ENCODE peak calls at places on chromosomes 12 and 14, in four cellular contexts. O, W, S and U are unnamed samples.

GRCh38 chr12:113803829-113804140 is 162.3 kb downstream of the RBM19 start:
- DNase-seq in O (no peak), W (no peak), S (no peak), U (no peak)

GRCh38 chr14:75340921-75341320 is 62.3 kb downstream of the FOS start:
- DNase-seq in O (no peak), W (no peak), S (peak), U (no peak)

GRCh38 chr14:103801459-103801858 is 45.9 kb downstream of the PPP1R13B start:
- DNase-seq in O (peak), W (no peak), S (no peak), U (no peak)

GRCh38 chr12:86683568-86683991 is 427.4 kb upstream of the MGAT4C start:
- DNase-seq in O (peak), W (no peak), S (no peak), U (no peak)

GRCh38 chr12:47408171-47408871 is 297.5 kb downstream of the RPAP3 start:
- DNase-seq in O (no peak), W (no peak), S (no peak), U (no peak)

GRCh38 chr12:18970603-18971002 is 158.9 kb upstream of the PLEKHA5 start:
- DNase-seq in O (no peak), W (no peak), S (no peak), U (no peak)

GRCh38 chr14:56268653-56269052 is 150.4 kb downstream of the PELI2 start:
- DNase-seq in O (no peak), W (no peak), S (no peak), U (no peak)

GRCh38 chr14:80565001-80565400 is 353.7 kb upstream of the DIO2 start:
- DNase-seq in O (no peak), W (no peak), S (no peak), U (no peak)

GRCh38 chr14:66140213-66140918 is 345.8 kb upstream of the CCDC196 start:
- DNase-seq in O (no peak), W (no peak), S (no peak), U (no peak)

GRCh38 chr14:23568600-23569310 is 1.2 kb upstream of the AP1G2 start:
- DNase-seq in O (no peak), W (no peak), S (no peak), U (no peak)

GRCh38 chr14:95573313-95573712 is 38.5 kb downstream of the GLRX5 start:
- DNase-seq in O (no peak), W (no peak), S (no peak), U (no peak)

GRCh38 chr12:115923851-115924250 is 353.6 kb downstream of the MED13L start:
- DNase-seq in O (no peak), W (no peak), S (no peak), U (no peak)

GRCh38 chr14:68395585-68395984 is 397.3 kb downstream of the ZFP36L1 start:
- DNase-seq in O (no peak), W (no peak), S (no peak), U (no peak)

GRCh38 chr14:53389207-53389606 is 236.1 kb upstream of the DDHD1 start:
- DNase-seq in O (no peak), W (no peak), S (no peak), U (no peak)

GRCh38 chr12:6570264-6570887 is 2.3 kb upstream of the NOP2 start:
- DNase-seq in O (no peak), W (no peak), S (peak), U (no peak)

GRCh38 chr12:89731614-89732013 is 23.0 kb upstream of the ATP2B1 start:
- DNase-seq in O (no peak), W (no peak), S (no peak), U (no peak)

GRCh38 chr12:93208011-93208410 is 169.7 kb upstream of the NUDT4 start:
- DNase-seq in O (no peak), W (no peak), S (no peak), U (no peak)

GRCh38 chr12:75933136-75933535 is 98.4 kb downstream of the PHLDA1 start:
- DNase-seq in O (no peak), W (no peak), S (no peak), U (no peak)

GRCh38 chr12:6078378-6079083 is 45.9 kb downstream of the VWF start:
- DNase-seq in O (no peak), W (no peak), S (no peak), U (no peak)

GRCh38 chr12:70178038-70178437 is 65.2 kb upstream of the CNOT2 start:
- DNase-seq in O (no peak), W (no peak), S (no peak), U (peak)

GRCh38 chr12:31590730-31591307 is at the start of gene DENND5B:
- DNase-seq in O (no peak), W (peak), S (peak), U (peak)

GRCh38 chr12:109192358-109192757 is 76.0 kb downstream of the ACACB start:
- DNase-seq in O (no peak), W (no peak), S (no peak), U (no peak)

GRCh38 chr14:95265106-95266094 is 54.3 kb downstream of the CLMN start:
- DNase-seq in O (peak), W (no peak), S (no peak), U (no peak)

GRCh38 chr12:129839679-129840078 is 64.1 kb downstream of the TMEM132D start:
- DNase-seq in O (no peak), W (no peak), S (no peak), U (no peak)

GRCh38 chr12:27979145-27979544 is 6.6 kb upstream of the PTHLH start:
- DNase-seq in O (no peak), W (no peak), S (no peak), U (no peak)

GRCh38 chr12:52020539-52021336 is 14.0 kb downstream of the TAMALIN start:
- DNase-seq in O (no peak), W (peak), S (no peak), U (no peak)

GRCh38 chr12:95319694-95320331 is 102.2 kb downstream of the VEZT start:
- DNase-seq in O (no peak), W (no peak), S (no peak), U (no peak)

GRCh38 chr12:26524862-26525465 is 308.0 kb downstream of the ITPR2 start:
- DNase-seq in O (no peak), W (no peak), S (no peak), U (no peak)

GRCh38 chr14:61493239-61493638 is 171.9 kb downstream of the PRKCH start:
- DNase-seq in O (peak), W (no peak), S (no peak), U (no peak)

GRCh38 chr12:22380029-22380428 is 45.5 kb upstream of the ST8SIA1 start:
- DNase-seq in O (no peak), W (no peak), S (no peak), U (no peak)

GRCh38 chr12:12902036-12902435 is 10.7 kb downstream of the GPRC5A start:
- DNase-seq in O (no peak), W (no peak), S (no peak), U (no peak)

GRCh38 chr12:44703311-44703910 is 172.7 kb downstream of the NELL2 start:
- DNase-seq in O (no peak), W (no peak), S (no peak), U (no peak)

GRCh38 chr14:58607571-58608317 is 30.0 kb upstream of the DACT1 start:
- DNase-seq in O (no peak), W (no peak), S (no peak), U (no peak)

GRCh38 chr12:44875954-44876553 is at the start of gene NELL2:
- DNase-seq in O (no peak), W (peak), S (peak), U (peak)

GRCh38 chr14:92323031-92323915 is at the start of gene SLC24A4:
- DNase-seq in O (no peak), W (no peak), S (no peak), U (peak)